ENCODE peak calls at places on chromosomes 6 and 20, in ten cellular contexts. Z, C, M, R, Y, L, Q, E, T and U are unnamed samples.
A peak's percentile ranks its signal among the peaks of the same experiment; 100 is the strongest.

GRCh38 chr6:108165714-108166663 is at the start of gene NR2E1:
- DNase-seq in Z (peak; percentile 3), C (no peak), M (no peak), R (no peak), Y (peak; percentile 70), L (peak; percentile 73), Q (no peak), E (no peak), T (no peak), U (no peak)

GRCh38 chr6:159217595-159218275 is 48.5 kb downstream of the FNDC1 start:
- DNase-seq in Z (peak; percentile 45), C (no peak), M (no peak), R (peak; percentile 56), Y (peak; percentile 72), L (peak; percentile 77), Q (no peak), E (no peak), T (peak; percentile 38), U (no peak)

GRCh38 chr6:156662025-156662445 is 115.1 kb upstream of the ARID1B start:
- DNase-seq in Z (peak; percentile 80), C (no peak), M (no peak), R (peak; percentile 86), Y (no peak), L (peak; percentile 88), Q (no peak), E (no peak), T (no peak), U (peak; percentile 56)

GRCh38 chr20:59604770-59605665 is 678 bp downstream of the PHACTR3 start:
- DNase-seq in Z (no peak), C (no peak), M (no peak), R (no peak), Y (peak; percentile 84), L (peak; percentile 55), Q (no peak), E (no peak), T (no peak), U (no peak)

GRCh38 chr6:118574051-118574865 is 26.2 kb downstream of the PLN start:
- DNase-seq in Z (peak; percentile 34), C (no peak), M (no peak), R (no peak), Y (no peak), L (no peak), Q (no peak), E (no peak), T (no peak), U (no peak)

GRCh38 chr20:42553374-42553773 is 636.3 kb downstream of the PTPRT start:
- DNase-seq in Z (no peak), C (no peak), M (no peak), R (no peak), Y (no peak), L (no peak), Q (no peak), E (no peak), T (no peak), U (no peak)

GRCh38 chr6:147201885-147202515 is 2.2 kb upstream of the STXBP5 start:
- DNase-seq in Z (peak; percentile 81), C (no peak), M (no peak), R (peak; percentile 78), Y (peak; percentile 42), L (no peak), Q (no peak), E (no peak), T (no peak), U (peak; percentile 21)

GRCh38 chr6:163877877-163878639 is 463.5 kb downstream of the QKI start:
- DNase-seq in Z (no peak), C (no peak), M (no peak), R (no peak), Y (no peak), L (no peak), Q (no peak), E (no peak), T (no peak), U (no peak)

GRCh38 chr20:56827763-56828162 is 198.7 kb downstream of the TFAP2C start:
- DNase-seq in Z (no peak), C (peak; percentile 70), M (no peak), R (no peak), Y (no peak), L (no peak), Q (peak; percentile 80), E (no peak), T (no peak), U (no peak)

GRCh38 chr6:138293428-138293827 is 75.1 kb upstream of the PBOV1 start:
- DNase-seq in Z (no peak), C (no peak), M (no peak), R (no peak), Y (no peak), L (no peak), Q (no peak), E (no peak), T (no peak), U (no peak)

GRCh38 chr20:2937902-2938301 is 64.6 kb downstream of the PTPRA start:
- DNase-seq in Z (no peak), C (no peak), M (no peak), R (no peak), Y (no peak), L (no peak), Q (no peak), E (no peak), T (no peak), U (no peak)

GRCh38 chr20:2946988-2947961 is 74.0 kb downstream of the PTPRA start:
- DNase-seq in Z (peak; percentile 16), C (no peak), M (no peak), R (peak; percentile 72), Y (no peak), L (no peak), Q (no peak), E (no peak), T (no peak), U (no peak)

DNA sequence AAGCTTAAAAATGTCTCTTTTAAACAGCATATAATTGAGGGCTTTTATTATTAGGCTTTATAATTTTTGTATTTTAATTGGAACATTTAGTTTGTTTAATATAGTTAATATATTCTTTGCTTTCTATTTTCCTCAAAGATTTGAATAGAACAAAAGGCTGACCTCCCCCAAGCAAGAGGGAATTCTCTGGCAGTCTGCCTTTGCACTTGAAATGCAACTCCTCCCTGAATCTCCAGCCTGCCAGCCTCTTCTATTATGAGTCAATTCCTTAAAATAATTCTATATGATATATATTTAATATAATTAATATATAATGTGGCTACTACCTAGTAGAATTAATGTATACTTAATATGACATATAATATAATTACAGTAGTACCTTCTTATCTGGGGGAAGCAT is 69.2 kb downstream of the PTPRA start:
- DNase-seq in Z (no peak), C (no peak), M (no peak), R (no peak), Y (no peak), L (no peak), Q (no peak), E (no peak), T (no peak), U (no peak)
- TF ChIP-seq EP300 in Z (no peak), C (no peak), M (no peak), R (no peak), Y (no peak), L (no peak), Q (no peak), E (no peak), T (no peak), U (no peak)

GRCh38 chr6:19852090-19852457 is 14.9 kb downstream of the ID4 start:
- DNase-seq in Z (no peak), C (no peak), M (no peak), R (no peak), Y (no peak), L (no peak), Q (no peak), E (no peak), T (no peak), U (no peak)
- H3K27ac ChIP-seq in Z (no peak overlapping the region), C (peak overlapping the region; percentile 74), M (no peak overlapping the region), R (no peak overlapping the region), Y (no peak overlapping the region), L (no peak overlapping the region), Q (no peak overlapping the region), E (no peak overlapping the region), T (peak overlapping the region; percentile 67), U (no peak overlapping the region)

GRCh38 chr6:133906050-133906449 is 17.1 kb downstream of the TCF21 start:
- DNase-seq in Z (no peak), C (no peak), M (no peak), R (no peak), Y (no peak), L (no peak), Q (no peak), E (no peak), T (no peak), U (no peak)
- H3K4me3 ChIP-seq in Z (no peak overlapping the region), C (no peak overlapping the region), M (no peak overlapping the region), R (no peak overlapping the region), Y (no peak overlapping the region), L (no peak overlapping the region), Q (no peak overlapping the region), E (no peak overlapping the region), T (no peak overlapping the region), U (no peak overlapping the region)

GRCh38 chr6:22601941-22602340 is 32.6 kb downstream of the HDGFL1 start:
- DNase-seq in Z (no peak), C (no peak), M (no peak), R (no peak), Y (no peak), L (no peak), Q (no peak), E (no peak), T (no peak), U (no peak)

GRCh38 chr6:22600059-22600458 is 30.7 kb downstream of the HDGFL1 start:
- DNase-seq in Z (peak; percentile 32), C (no peak), M (no peak), R (no peak), Y (no peak), L (no peak), Q (no peak), E (no peak), T (no peak), U (no peak)

GRCh38 chr6:22593895-22594294 is 24.5 kb downstream of the HDGFL1 start:
- DNase-seq in Z (no peak), C (no peak), M (no peak), R (no peak), Y (no peak), L (no peak), Q (no peak), E (no peak), T (no peak), U (no peak)

GRCh38 chr6:22596011-22596410 is 26.6 kb downstream of the HDGFL1 start:
- DNase-seq in Z (no peak), C (no peak), M (no peak), R (no peak), Y (no peak), L (no peak), Q (no peak), E (no peak), T (no peak), U (no peak)

GRCh38 chr6:22598386-22598785 is 29.0 kb downstream of the HDGFL1 start:
- DNase-seq in Z (no peak), C (no peak), M (no peak), R (no peak), Y (no peak), L (no peak), Q (no peak), E (no peak), T (no peak), U (no peak)
- TF ChIP-seq EP300 in Z (no peak), C (no peak), M (no peak), R (no peak), Y (no peak), L (no peak), Q (no peak), E (no peak), T (no peak), U (no peak)

DNA sequence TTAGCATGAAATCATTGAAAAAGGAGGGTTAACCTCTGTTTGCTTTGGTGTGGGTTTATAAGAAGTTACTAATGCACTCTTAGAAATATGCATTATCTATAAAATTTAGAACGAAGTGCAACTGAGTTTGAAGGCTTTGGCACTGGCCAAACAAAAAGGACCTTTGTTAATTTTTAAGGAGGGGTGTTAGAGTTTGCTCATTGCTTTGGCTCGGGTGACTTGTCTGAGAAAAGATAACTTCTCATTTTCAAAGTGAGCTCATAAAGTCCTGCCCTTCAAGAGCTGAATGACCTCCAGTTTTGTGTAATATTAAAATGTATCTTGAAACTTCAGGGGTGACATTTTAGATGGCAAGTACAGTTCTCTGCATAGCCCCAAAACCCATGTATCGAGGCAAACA is 25.9 kb downstream of the NEDD9 start:
- DNase-seq in Z (no peak), C (no peak), M (no peak), R (no peak), Y (no peak), L (no peak), Q (no peak), E (no peak), T (no peak), U (no peak)
- H3K27ac ChIP-seq in Z (peak overlapping the region; percentile 94), C (peak overlapping the region; percentile 61), M (no peak overlapping the region), R (no peak overlapping the region), Y (peak overlapping the region; percentile 43), L (no peak overlapping the region), Q (peak overlapping the region; percentile 70), E (no peak overlapping the region), T (peak overlapping the region; percentile 76), U (peak overlapping the region; percentile 55)